ENCODE peak calls at places on chromosomes 6 and 20, in ten cellular contexts. B is left lung; J is brain microvascular endothelial cell; F is foreskin fibroblast; E is CD8-positive, alpha-beta T cell; K is lower lobe of right lung; I is suprapubic skin; O is activated CD4-positive, alpha-beta memory T cell treated with anti-CD3 and anti-CD28 coated beads for 36 hours; Z is activated CD4-positive, CD25-positive, alpha-beta regulatory T cell; Q is activated T-cell treated with anti-CD3 and anti-CD28 coated beads, Interleukin-2, amount 50 U/mL, for 72 hours. N is an unnamed sample.

GRCh38 chr6:54206510-54206909 is 95.3 kb downstream of the MLIP start:
- DNase-seq in K (no peak), I (no peak), Q (no peak), O (no peak), J (no peak), Z (no peak), F (no peak), E (no peak), B (no peak), N (no peak)

GRCh38 chr6:35673755-35674154 is 15.0 kb downstream of the FKBP5 start:
- DNase-seq in I (no peak), J (no peak), F (no peak), B (no peak), Z (no peak), Q (no peak), K (no peak), O (no peak), E (no peak), N (no peak)

GRCh38 chr6:3874069-3874468 is 24.9 kb downstream of the FAM50B start:
- DNase-seq in I (no peak), E (no peak), K (no peak), O (no peak), F (no peak), B (no peak), Z (no peak), Q (no peak), J (no peak), N (no peak)

GRCh38 chr20:16260911-16261310 is 312.3 kb downstream of the KIF16B start:
- DNase-seq in J (peak), O (no peak), F (peak), K (no peak), I (no peak), Z (no peak), Q (no peak), B (no peak), E (no peak), N (no peak)

GRCh38 chr20:3783516-3784225 is 2.4 kb upstream of the SPEF1 start:
- DNase-seq in E (no peak), I (no peak), K (peak), J (no peak), O (no peak), Q (no peak), Z (no peak), B (no peak), F (no peak), N (no peak)

GRCh38 chr20:59596690-59597089 is 7.7 kb upstream of the PHACTR3 start:
- DNase-seq in B (no peak), I (no peak), E (no peak), F (no peak), J (no peak), Q (no peak), Z (no peak), O (no peak), K (no peak), N (no peak)

GRCh38 chr6:33632603-33633039 is 11.5 kb downstream of the ITPR3 start:
- DNase-seq in F (no peak), J (peak), I (peak), E (peak), Z (no peak), K (peak), O (peak), B (no peak), Q (peak), N (peak)

GRCh38 chr6:7727951-7728854 is 2.3 kb downstream of the BMP6 start:
- DNase-seq in I (peak), K (peak), E (no peak), F (no peak), O (peak), Z (no peak), J (no peak), Q (peak), B (no peak), N (peak)

GRCh38 chr6:89580997-89581666 is 57.4 kb downstream of the LYRM2 start:
- DNase-seq in K (no peak), Z (no peak), E (no peak), I (no peak), J (no peak), O (no peak), B (no peak), F (no peak), Q (no peak), N (no peak)

GRCh38 chr6:82275686-82276085 is 28.1 kb upstream of the IBTK start:
- DNase-seq in F (no peak), Z (no peak), O (no peak), J (no peak), I (no peak), K (no peak), B (no peak), Q (no peak), E (no peak), N (no peak)

GRCh38 chr6:89217308-89217999 is at the start of gene GABRR1:
- DNase-seq in J (no peak), K (no peak), O (no peak), Q (no peak), Z (no peak), B (no peak), I (no peak), E (no peak), F (no peak), N (no peak)

GRCh38 chr6:169847141-169847674 is 95.8 kb downstream of the ERMARD start:
- DNase-seq in B (no peak), E (no peak), O (no peak), Q (no peak), K (no peak), F (no peak), J (no peak), Z (no peak), I (peak), N (no peak)

GRCh38 chr6:34280216-34280615 is 31.4 kb upstream of the SMIM29 start:
- DNase-seq in Z (no peak), B (no peak), F (no peak), J (no peak), Q (no peak), O (no peak), I (no peak), K (no peak), E (no peak), N (no peak)

GRCh38 chr6:43669922-43670622 is 17.5 kb downstream of the MRPS18A start:
- DNase-seq in E (no peak), Z (no peak), F (no peak), B (no peak), J (no peak), K (no peak), I (no peak), Q (peak), O (peak), N (peak)

GRCh38 chr20:496126-496696 is 33.9 kb upstream of the TBC1D20 start:
- DNase-seq in F (no peak), Z (no peak), I (no peak), K (no peak), B (no peak), E (no peak), Q (no peak), O (no peak), J (no peak), N (no peak)

GRCh38 chr20:45953672-45954071 is 18.3 kb downstream of the ZNF335 start:
- DNase-seq in K (peak), B (no peak), F (no peak), J (no peak), O (no peak), Q (no peak), E (no peak), Z (no peak), I (peak), N (no peak)

GRCh38 chr6:12160350-12160749 is 129.8 kb upstream of the EDN1 start:
- DNase-seq in J (peak), I (no peak), E (no peak), Z (no peak), O (no peak), F (peak), B (no peak), Q (no peak), K (no peak), N (no peak)

GRCh38 chr6:90574610-90575009 is 12.3 kb downstream of the MAP3K7 start:
- DNase-seq in E (no peak), F (peak), B (no peak), Q (no peak), K (no peak), J (peak), Z (no peak), I (no peak), O (no peak), N (no peak)

GRCh38 chr6:23114812-23115504 is 545.6 kb downstream of the HDGFL1 start:
- DNase-seq in Z (no peak), K (no peak), J (no peak), E (no peak), I (no peak), F (no peak), O (no peak), B (no peak), Q (no peak), N (no peak)

GRCh38 chr6:135665935-135666334 is 168.4 kb upstream of the AHI1 start:
- DNase-seq in O (no peak), F (no peak), J (no peak), K (no peak), I (no peak), E (no peak), Z (no peak), Q (no peak), B (no peak), N (no peak)

GRCh38 chr6:152502421-152503188 is 134.6 kb downstream of the SYNE1 start:
- DNase-seq in Z (no peak), Q (no peak), F (no peak), I (no peak), K (no peak), B (no peak), O (no peak), J (no peak), E (no peak), N (no peak)

GRCh38 chr6:168877821-168878282 is 375.8 kb downstream of the THBS2 start:
- DNase-seq in B (no peak), E (no peak), F (peak), Q (no peak), J (no peak), I (no peak), Z (no peak), K (no peak), O (no peak), N (no peak)

N was measured in activated CD4-positive, alpha-beta T cell treated with anti-CD3 and anti-CD28 coated beads for 48 hours.